ENCODE peak calls at places on chromosomes 4 and X, in four cellular contexts. One of them, this sample, is unnamed.
A peak's percentile ranks its signal among the peaks of the same experiment; 100 is the strongest.

GRCh38 chr4:132097046-132097445 is 1052.0 kb upstream of the PCDH10 start:
- DNase-seq in GM13977: no peak
- DNase-seq in stimulated activated CD4-positive, alpha-beta T cell treated with anti-CD3 and anti-CD28 coated beads, Interleukin-1b, Interleukin-23, amount 100 ng/mL, for 24 hours: no peak
- DNase-seq in HS-27A: no peak
- DNase-seq in this sample: no peak

GRCh38 chrX:41689711-41690110 is 938 bp downstream of the GPR34 start:
- DNase-seq in GM13977: no peak
- DNase-seq in stimulated activated CD4-positive, alpha-beta T cell treated with anti-CD3 and anti-CD28 coated beads, Interleukin-1b, Interleukin-23, amount 100 ng/mL, for 24 hours: no peak
- DNase-seq in HS-27A: no peak
- DNase-seq in this sample: no peak

GRCh38 chr4:158912390-158913175 is 143.8 kb downstream of the FNIP2 start:
- DNase-seq in GM13977: no peak
- DNase-seq in stimulated activated CD4-positive, alpha-beta T cell treated with anti-CD3 and anti-CD28 coated beads, Interleukin-1b, Interleukin-23, amount 100 ng/mL, for 24 hours: no peak
- DNase-seq in HS-27A: no peak
- DNase-seq in this sample: no peak

GRCh38 chr4:121484633-121485032 is 103.8 kb upstream of the QRFPR start:
- DNase-seq in GM13977: peak; percentile 46
- DNase-seq in stimulated activated CD4-positive, alpha-beta T cell treated with anti-CD3 and anti-CD28 coated beads, Interleukin-1b, Interleukin-23, amount 100 ng/mL, for 24 hours: no peak
- DNase-seq in HS-27A: no peak
- DNase-seq in this sample: no peak

GRCh38 chr4:184201179-184201578 is 16.5 kb downstream of the ENPP6 start:
- DNase-seq in GM13977: no peak
- DNase-seq in stimulated activated CD4-positive, alpha-beta T cell treated with anti-CD3 and anti-CD28 coated beads, Interleukin-1b, Interleukin-23, amount 100 ng/mL, for 24 hours: no peak
- DNase-seq in HS-27A: no peak
- DNase-seq in this sample: no peak

GRCh38 chr4:151610229-151610628 is 150.6 kb downstream of the GATB start:
- DNase-seq in GM13977: no peak
- DNase-seq in stimulated activated CD4-positive, alpha-beta T cell treated with anti-CD3 and anti-CD28 coated beads, Interleukin-1b, Interleukin-23, amount 100 ng/mL, for 24 hours: no peak
- DNase-seq in HS-27A: no peak
- DNase-seq in this sample: no peak

GRCh38 chr4:186946682-186947294 is 223.1 kb upstream of the FAT1 start:
- DNase-seq in GM13977: no peak
- DNase-seq in stimulated activated CD4-positive, alpha-beta T cell treated with anti-CD3 and anti-CD28 coated beads, Interleukin-1b, Interleukin-23, amount 100 ng/mL, for 24 hours: no peak
- DNase-seq in HS-27A: no peak
- DNase-seq in this sample: no peak

GRCh38 chr4:73816814-73817213 is 19.7 kb upstream of the CXCL6 start:
- DNase-seq in GM13977: no peak
- DNase-seq in stimulated activated CD4-positive, alpha-beta T cell treated with anti-CD3 and anti-CD28 coated beads, Interleukin-1b, Interleukin-23, amount 100 ng/mL, for 24 hours: no peak
- DNase-seq in HS-27A: peak; percentile 34
- DNase-seq in this sample: no peak

GRCh38 chr4:179692251-179692650 is 2250.0 kb upstream of the AGA start:
- DNase-seq in GM13977: no peak
- DNase-seq in stimulated activated CD4-positive, alpha-beta T cell treated with anti-CD3 and anti-CD28 coated beads, Interleukin-1b, Interleukin-23, amount 100 ng/mL, for 24 hours: no peak
- DNase-seq in HS-27A: no peak
- DNase-seq in this sample: no peak

GRCh38 chrX:45385767-45386166 is 185.1 kb upstream of the DIPK2B start:
- DNase-seq in GM13977: no peak
- DNase-seq in stimulated activated CD4-positive, alpha-beta T cell treated with anti-CD3 and anti-CD28 coated beads, Interleukin-1b, Interleukin-23, amount 100 ng/mL, for 24 hours: no peak
- DNase-seq in HS-27A: peak; percentile 22
- DNase-seq in this sample: no peak

GRCh38 chrX:17590892-17591740 is 146.2 kb upstream of the SCML1 start:
- DNase-seq in GM13977: peak; percentile 45
- DNase-seq in stimulated activated CD4-positive, alpha-beta T cell treated with anti-CD3 and anti-CD28 coated beads, Interleukin-1b, Interleukin-23, amount 100 ng/mL, for 24 hours: no peak
- DNase-seq in HS-27A: no peak
- DNase-seq in this sample: peak; percentile 24